ENCODE peak calls at places on chromosome X, in four cellular contexts. L is stimulated activated CD4-positive, alpha-beta T cell treated with anti-CD3 and anti-CD28 coated beads, Interleukin-1b, Interleukin-23, amount 100 ng/mL, for 48 hours; R is dorsolateral prefrontal cortex; U is T-helper 2 cell treated with Interferon-gamma antibody and Interleukin-4, amounts not matched to agents 5 μg/mL and 100 μg/mL, for 36 hours. C is an unnamed sample.

GRCh38 chrX:48649109-48649508 is 34.5 kb upstream of the WAS start:
- DNase-seq in L (no peak), R (no peak), U (no peak), C (no peak)

GRCh38 chrX:101230636-101231035 is 11.1 kb downstream of the DRP2 start:
- DNase-seq in L (no peak), R (no peak), U (no peak), C (no peak)

GRCh38 chrX:134936542-134936941 is 54.2 kb upstream of the SMIM10 start:
- DNase-seq in L (no peak), R (no peak), U (no peak), C (no peak)

GRCh38 chrX:34365482-34365881 is 233.4 kb upstream of the FAM47A start:
- DNase-seq in L (no peak), R (no peak), U (no peak), C (peak)

GRCh38 chrX:149652232-149652981 is 20.8 kb upstream of the TMEM185A start:
- DNase-seq in L (no peak), R (no peak), U (no peak), C (no peak)

GRCh38 chrX:24498975-24499374 is 33.9 kb downstream of the PDK3 start:
- DNase-seq in L (no peak), R (no peak), U (no peak), C (no peak)

GRCh38 chrX:24219320-24219719 is 69.8 kb downstream of the ZFX start:
- DNase-seq in L (no peak), R (no peak), U (no peak), C (no peak)

GRCh38 chrX:53437211-53437610 is 3.0 kb upstream of the HSD17B10 start:
- DNase-seq in L (no peak), R (no peak), U (no peak), C (no peak)

GRCh38 chrX:39998636-39999406 is 98.9 kb downstream of the BCOR start:
- DNase-seq in L (no peak), R (no peak), U (no peak), C (no peak)

GRCh38 chrX:120274145-120274544 is 23.5 kb downstream of the ZBTB33 start:
- DNase-seq in L (no peak), R (no peak), U (no peak), C (no peak)

GRCh38 chrX:14354541-14354940 is 174.8 kb upstream of the GLRA2 start:
- DNase-seq in L (no peak), R (no peak), U (no peak), C (no peak)

GRCh38 chrX:73916931-73917657 is 354.1 kb downstream of the CHIC1 start:
- DNase-seq in L (no peak), R (no peak), U (no peak), C (peak)

GRCh38 chrX:39813631-39814246 is 284.0 kb downstream of the BCOR start:
- DNase-seq in L (no peak), R (peak), U (no peak), C (no peak)

GRCh38 chrX:56729152-56729557 is at the start of gene NBDY:
- DNase-seq in L (peak), R (no peak), U (peak), C (no peak)

GRCh38 chrX:78129714-78130113 is 9.7 kb downstream of the TAF9B start:
- DNase-seq in L (no peak), R (no peak), U (no peak), C (no peak)

GRCh38 chrX:110277609-110278008 is 40.3 kb downstream of the AMMECR1 start:
- DNase-seq in L (no peak), R (no peak), U (no peak), C (no peak)

GRCh38 chrX:39895228-39896110 is 202.3 kb downstream of the BCOR start:
- DNase-seq in L (no peak), R (no peak), U (no peak), C (no peak)

GRCh38 chrX:102154900-102155805 is 624 bp downstream of the BEX5 start:
- DNase-seq in L (peak), R (no peak), U (peak), C (peak)

GRCh38 chrX:22395372-22395771 is 122.7 kb downstream of the CBLL2 start:
- DNase-seq in L (no peak), R (no peak), U (no peak), C (no peak)

GRCh38 chrX:95071621-95072020 is 1397.6 kb downstream of the FAM133A start:
- DNase-seq in L (no peak), R (no peak), U (no peak), C (no peak)

GRCh38 chrX:120144178-120144844 is 14.1 kb upstream of the RHOXF2 start:
- DNase-seq in L (no peak), R (no peak), U (no peak), C (no peak)

GRCh38 chrX:33434256-33435092 is 223.1 kb upstream of the DMD start:
- DNase-seq in L (peak), R (no peak), U (peak), C (peak)

GRCh38 chrX:26871967-26872366 is 591.2 kb downstream of the PPP4R3C start:
- DNase-seq in L (no peak), R (no peak), U (no peak), C (no peak)

GRCh38 chrX:140342410-140342809 is 162.5 kb downstream of the SOX3 start:
- DNase-seq in L (no peak), R (no peak), U (no peak), C (no peak)

GRCh38 chrX:87409113-87409841 is 108.3 kb upstream of the KLHL4 start:
- DNase-seq in L (no peak), R (no peak), U (no peak), C (no peak)

GRCh38 chrX:54087661-54088060 is 43.4 kb upstream of the PHF8 start:
- DNase-seq in L (no peak), R (no peak), U (no peak), C (no peak)

GRCh38 chrX:72554448-72555140 is 18.0 kb downstream of the HDAC8 start:
- DNase-seq in L (no peak), R (no peak), U (no peak), C (peak)

GRCh38 chrX:13463608-13464007 is 105.8 kb upstream of the EGFL6 start:
- DNase-seq in L (no peak), R (no peak), U (no peak), C (no peak)

GRCh38 chrX:5113128-5113527 is 1115.5 kb downstream of the NLGN4X start:
- DNase-seq in L (no peak), R (no peak), U (no peak), C (no peak)

GRCh38 chrX:989959-990510 is 222.4 kb downstream of the CRLF2 start:
- DNase-seq in L (peak), R (peak), U (peak), C (no peak)

C was measured in neuronal stem cell.